ENCODE peak calls at places on chromosomes 4 and X, in seven cellular contexts. O, R, A, I, E, D and V are unnamed samples.

GRCh38 chr4:56981795-56982201 is 3.1 kb downstream of the POLR2B start:
- DNase-seq in A (peak), R (peak), I (no peak), D (peak), O (peak), E (peak), V (no peak)

GRCh38 chrX:71846429-71846828 is 64.2 kb upstream of the NHSL2 start:
- DNase-seq in I (no peak), D (peak), O (peak), E (peak), A (peak), R (peak), V (no peak)

GRCh38 chrX:16743604-16744325 is 24.4 kb downstream of the SYAP1 start:
- DNase-seq in O (peak), I (peak), A (peak), E (peak), D (peak), R (peak), V (peak)

GRCh38 chrX:108396986-108397385 is 41.2 kb downstream of the COL4A6 start:
- DNase-seq in A (no peak), I (no peak), O (no peak), R (no peak), D (peak), E (no peak), V (no peak)

GRCh38 chrX:72245461-72246089 is 6.7 kb upstream of the ERCC6L start:
- DNase-seq in E (peak), D (peak), I (no peak), R (peak), A (no peak), O (peak), V (peak)

GRCh38 chrX:84907324-84907946 is 96.2 kb upstream of the APOOL start:
- DNase-seq in I (no peak), A (no peak), E (peak), O (peak), R (peak), D (peak), V (no peak)

GRCh38 chr4:6732441-6733357 is 16.7 kb downstream of the BLOC1S4 start:
- DNase-seq in R (peak), I (peak), A (peak), O (peak), D (peak), E (peak), V (no peak)

GRCh38 chrX:19097553-19097952 is 24.7 kb downstream of the ADGRG2 start:
- DNase-seq in A (no peak), I (no peak), E (no peak), R (no peak), D (no peak), O (no peak), V (no peak)

GRCh38 chr4:5747746-5748365 is 36.9 kb downstream of the EVC start:
- DNase-seq in R (peak), D (peak), O (peak), A (peak), E (peak), I (peak), V (peak)

GRCh38 chr4:7541414-7541810 is 106.7 kb upstream of the PSAPL1 start:
- DNase-seq in D (no peak), E (no peak), O (no peak), R (no peak), I (no peak), A (no peak), V (no peak)

GRCh38 chr4:137641554-137641953 is 109.3 kb upstream of the PCDH18 start:
- DNase-seq in E (no peak), O (peak), A (peak), I (no peak), R (peak), D (no peak), V (no peak)

GRCh38 chrX:9416562-9417319 is 48.1 kb upstream of the TBL1X start:
- DNase-seq in E (peak), D (peak), A (no peak), I (no peak), R (no peak), O (peak), V (no peak)

GRCh38 chr4:7813674-7814073 is 126.0 kb downstream of the AFAP1 start:
- DNase-seq in R (peak), D (peak), O (peak), A (peak), E (peak), I (no peak), V (no peak)

GRCh38 chr4:184745747-184746531 is 12.0 kb upstream of the CENPU start:
- DNase-seq in R (peak), A (peak), D (peak), I (peak), E (peak), O (peak), V (peak)

DNA sequence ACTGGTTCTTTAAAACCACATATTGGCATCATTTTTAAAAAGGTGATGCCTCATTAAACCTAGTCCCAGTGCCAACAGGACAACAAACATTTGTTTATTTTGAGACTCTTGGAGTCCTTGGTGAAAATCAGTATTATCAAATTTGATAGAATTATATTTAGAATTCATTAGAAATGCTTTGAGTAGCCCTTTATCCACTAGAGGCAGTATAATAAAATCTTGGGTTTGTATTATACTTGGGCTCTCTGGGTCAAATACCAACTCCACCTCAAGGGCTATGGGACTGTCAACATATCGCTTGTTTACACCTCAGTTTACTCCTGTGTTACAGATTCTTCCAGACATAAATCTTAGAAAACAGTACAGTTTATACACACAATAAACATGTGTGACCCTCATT is 335.7 kb upstream of the FSTL5 start:
- DNase-seq in R (no peak), D (peak), I (no peak), E (no peak), O (peak), A (no peak), V (no peak)
- TF ChIP-seq CTCF in R (peak), D (peak), I (peak), E (peak), O (peak), A (peak), V (no peak)

GRCh38 chrX:7926914-7927258 is 327 bp downstream of the PNPLA4 start:
- DNase-seq in D (no peak), A (no peak), I (no peak), E (no peak), R (no peak), O (no peak), V (no peak)
- H3K4me3 ChIP-seq in D (peak), A (peak), I (peak), E (peak), R (peak), O (peak), V (peak)

GRCh38 chr4:149901128-149901527 is 85.5 kb upstream of the IQCM start:
- DNase-seq in A (no peak), I (no peak), R (no peak), E (no peak), D (no peak), O (no peak), V (no peak)

GRCh38 chr4:149896428-149896827 is 80.8 kb upstream of the IQCM start:
- DNase-seq in O (peak), E (peak), D (peak), I (peak), A (peak), R (peak), V (peak)

DNA sequence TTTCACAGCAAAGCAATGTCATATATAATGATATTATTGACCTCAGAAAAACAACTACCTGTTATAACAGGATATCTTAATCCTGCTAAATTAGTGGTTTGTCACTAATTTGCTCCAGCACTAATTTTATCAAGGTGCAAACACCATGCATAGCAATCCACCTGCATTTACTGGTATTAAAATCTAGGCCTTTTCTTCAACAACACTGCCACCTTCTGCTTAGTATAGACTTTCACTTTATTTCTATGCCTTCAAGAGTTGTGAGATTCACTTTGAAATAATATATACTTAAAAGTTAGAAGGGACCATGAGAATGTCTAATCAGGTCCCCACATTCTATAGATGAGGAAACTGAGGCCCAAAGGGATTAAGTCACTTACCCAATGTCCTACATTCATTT is 82.1 kb upstream of the IQCM start:
- DNase-seq in E (peak), I (no peak), A (no peak), O (peak), D (peak), R (peak), V (no peak)
- TF ChIP-seq CTCF in E (peak), I (peak), A (peak), O (peak), D (peak), R (no peak), V (no peak)

DNA sequence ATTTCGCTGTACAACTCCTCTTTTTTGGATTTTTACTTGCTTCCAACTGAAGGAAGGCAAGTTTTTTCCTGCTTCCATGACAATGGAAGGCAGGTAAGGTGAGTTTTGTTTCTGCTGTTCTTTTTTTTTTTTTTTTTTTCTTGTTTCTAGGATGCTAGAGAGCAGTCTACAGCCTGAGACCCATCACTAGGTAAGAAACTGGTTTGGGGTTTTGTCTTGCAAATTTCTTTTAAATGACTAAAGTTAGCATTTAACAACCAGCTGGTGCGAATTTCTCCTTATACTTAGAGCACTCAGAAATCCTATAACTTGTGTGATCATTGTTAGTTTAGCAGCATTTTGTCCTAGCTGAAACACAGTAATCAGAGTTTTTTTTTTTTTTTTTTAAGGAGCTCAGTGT is 378.4 kb upstream of the CNKSR2 start:
- DNase-seq in D (no peak), O (no peak), A (no peak), E (no peak), R (no peak), I (no peak), V (no peak)
- H3K4me3 ChIP-seq in D (no peak), O (no peak), A (no peak), E (no peak), R (no peak), I (no peak), V (no peak)

DNA sequence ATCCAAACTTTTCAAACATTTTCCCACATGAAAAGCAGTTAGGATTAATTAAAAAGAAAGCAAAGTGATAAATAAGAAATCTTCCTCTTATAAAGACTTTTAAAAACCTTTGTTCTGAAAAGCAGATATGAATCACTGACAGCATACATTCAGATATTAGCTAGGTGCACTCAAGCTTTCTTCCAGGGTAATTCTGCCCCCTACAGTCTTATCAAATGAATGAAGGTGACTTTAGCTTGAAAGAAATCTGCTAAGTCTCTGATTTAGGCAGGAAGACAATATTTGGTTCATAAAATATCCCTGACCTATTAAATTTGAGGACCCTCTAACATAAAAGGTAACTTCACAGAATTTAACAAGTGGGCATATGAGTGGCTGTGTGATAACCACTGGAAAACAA is 209.1 kb upstream of the FAM47A start:
- DNase-seq in O (peak), A (no peak), R (no peak), E (no peak), D (peak), I (no peak), V (no peak)
- TF ChIP-seq CTCF in O (peak), A (no peak), R (no peak), E (no peak), D (no peak), I (no peak), V (no peak)

DNA sequence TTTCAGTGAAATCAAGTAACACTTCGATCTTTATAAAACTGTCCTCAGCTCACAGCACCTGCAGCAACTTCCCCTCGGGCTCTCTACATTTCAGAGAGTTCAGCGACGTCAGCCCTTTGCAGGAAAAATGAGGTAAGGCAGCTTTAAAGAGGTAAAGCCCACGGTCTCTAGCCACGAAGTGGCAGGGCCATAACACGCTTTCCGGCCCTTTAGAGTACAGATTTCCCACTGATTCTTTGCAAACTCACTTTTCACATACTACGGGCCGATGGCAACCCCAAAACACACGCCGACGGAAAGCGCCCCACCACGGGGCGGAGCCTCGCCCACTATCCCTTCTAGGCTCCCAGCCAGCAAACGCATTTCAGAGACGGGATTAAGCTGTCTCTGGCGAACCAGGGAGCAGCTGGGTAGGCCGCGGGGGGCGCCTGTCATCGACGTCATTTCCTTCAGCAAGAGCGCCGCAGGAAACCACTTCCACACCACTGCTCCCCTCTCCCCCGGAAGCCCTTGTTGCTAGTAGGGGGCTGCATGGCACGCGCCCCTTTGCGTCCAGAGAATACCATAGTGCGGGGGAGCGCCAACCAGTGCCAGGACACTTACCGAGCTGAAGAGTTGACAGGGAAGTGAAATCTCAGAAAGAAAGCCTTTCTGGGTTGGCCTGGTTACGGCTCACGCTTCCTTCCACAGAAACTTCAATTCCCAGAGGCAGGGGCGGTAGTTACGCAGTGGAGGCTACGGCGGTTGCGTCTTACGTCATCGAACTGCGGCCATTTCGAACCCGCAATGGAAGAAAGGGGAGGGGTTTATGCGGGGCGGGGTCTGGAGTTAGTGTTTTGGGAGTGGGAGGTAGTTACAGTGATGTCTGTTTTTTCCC is at the start of gene TRMT10A:
- DNase-seq in I (peak), O (peak), R (peak), A (peak), D (peak), E (peak), V (peak)
- H3K4me3 ChIP-seq in I (peak), O (peak), R (peak), A (peak), D (peak), E (peak), V (peak)